ENCODE peak calls at places on chromosomes 4 and X, in ten cellular contexts. W, K, E, X, O, T, R, L, Y and P are unnamed samples.

GRCh38 chr4:74874785-74875367 is 58.0 kb upstream of the PARM1 start:
- DNase-seq in W (peak), K (no peak), E (no peak), X (peak), O (peak), T (no peak), R (no peak), L (peak), Y (peak), P (no peak)

GRCh38 chrX:21479695-21480280 is 105.6 kb downstream of the CNKSR2 start:
- DNase-seq in W (peak), K (no peak), E (no peak), X (no peak), O (peak), T (no peak), R (no peak), L (peak), Y (peak), P (no peak)

GRCh38 chrX:25151749-25152148 is 136.0 kb upstream of the ARX start:
- DNase-seq in W (no peak), K (no peak), E (no peak), X (no peak), O (peak), T (no peak), R (no peak), L (no peak), Y (no peak), P (no peak)

GRCh38 chr4:146661368-146661767 is 22.7 kb downstream of the POU4F2 start:
- DNase-seq in W (no peak), K (no peak), E (no peak), X (no peak), O (peak), T (no peak), R (no peak), L (no peak), Y (no peak), P (no peak)

GRCh38 chr4:176052744-176053143 is 12.9 kb upstream of the WDR17 start:
- DNase-seq in W (no peak), K (no peak), E (no peak), X (no peak), O (no peak), T (no peak), R (no peak), L (no peak), Y (no peak), P (no peak)

GRCh38 chr4:71545168-71545567 is 206.3 kb downstream of the SLC4A4 start:
- DNase-seq in W (peak), K (no peak), E (no peak), X (no peak), O (no peak), T (no peak), R (no peak), L (no peak), Y (no peak), P (no peak)

GRCh38 chrX:114162068-114162735 is 421.7 kb upstream of the HTR2C start:
- DNase-seq in W (no peak), K (no peak), E (no peak), X (no peak), O (no peak), T (no peak), R (no peak), L (no peak), Y (peak), P (no peak)

GRCh38 chrX:12447448-12448154 is 309.3 kb downstream of the FRMPD4 start:
- DNase-seq in W (peak), K (no peak), E (no peak), X (no peak), O (no peak), T (peak), R (no peak), L (no peak), Y (no peak), P (no peak)

GRCh38 chr4:30721353-30722091 is 1.4 kb downstream of the PCDH7 start:
- DNase-seq in W (no peak), K (no peak), E (peak), X (no peak), O (no peak), T (peak), R (peak), L (peak), Y (peak), P (no peak)

GRCh38 chr4:30722916-30723270 is 2.7 kb downstream of the PCDH7 start:
- DNase-seq in W (no peak), K (no peak), E (no peak), X (no peak), O (no peak), T (no peak), R (no peak), L (no peak), Y (peak), P (no peak)

GRCh38 chr4:30724217-30724616 is 4.0 kb downstream of the PCDH7 start:
- DNase-seq in W (no peak), K (no peak), E (no peak), X (no peak), O (no peak), T (no peak), R (no peak), L (no peak), Y (no peak), P (no peak)

GRCh38 chr4:30720656-30721352 is 635 bp downstream of the PCDH7 start:
- DNase-seq in W (peak), K (no peak), E (peak), X (no peak), O (no peak), T (peak), R (peak), L (peak), Y (peak), P (no peak)

DNA sequence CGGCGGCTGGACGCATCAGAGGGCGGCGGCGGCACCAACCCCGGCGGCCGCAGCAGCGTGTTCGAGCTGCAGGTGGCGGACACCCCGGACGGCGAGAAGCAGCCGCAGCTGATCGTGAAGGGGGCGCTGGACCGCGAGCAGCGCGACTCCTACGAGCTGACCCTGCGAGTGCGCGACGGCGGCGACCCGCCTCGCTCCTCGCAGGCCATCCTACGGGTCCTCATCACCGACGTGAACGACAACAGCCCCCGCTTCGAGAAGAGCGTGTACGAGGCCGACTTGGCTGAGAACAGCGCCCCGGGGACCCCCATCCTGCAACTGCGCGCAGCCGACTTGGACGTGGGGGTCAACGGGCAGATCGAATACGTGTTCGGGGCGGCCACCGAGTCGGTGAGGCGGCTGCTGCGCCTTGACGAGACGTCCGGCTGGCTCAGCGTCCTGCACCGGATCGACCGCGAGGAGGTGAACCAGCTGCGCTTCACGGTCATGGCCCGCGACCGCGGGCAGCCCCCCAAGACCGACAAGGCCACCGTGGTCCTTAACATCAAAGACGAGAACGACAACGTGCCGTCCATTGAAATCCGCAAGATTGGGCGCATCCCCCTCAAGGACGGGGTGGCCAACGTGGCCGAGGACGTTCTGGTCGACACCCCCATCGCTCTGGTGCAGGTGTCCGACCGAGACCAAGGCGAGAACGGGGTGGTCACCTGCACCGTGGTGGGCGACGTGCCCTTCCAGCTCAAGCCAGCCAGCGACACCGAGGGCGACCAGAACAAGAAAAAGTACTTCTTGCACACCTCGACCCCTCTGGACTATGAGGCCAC is 2.1 kb downstream of the PCDH7 start:
- DNase-seq in W (no peak), K (no peak), E (no peak), X (no peak), O (no peak), T (peak), R (peak), L (no peak), Y (peak), P (no peak)
- H3K27ac ChIP-seq in W (no peak), K (peak), E (peak), X (no peak), O (no peak), T (peak), R (peak), L (peak), Y (no peak), P (peak)

DNA sequence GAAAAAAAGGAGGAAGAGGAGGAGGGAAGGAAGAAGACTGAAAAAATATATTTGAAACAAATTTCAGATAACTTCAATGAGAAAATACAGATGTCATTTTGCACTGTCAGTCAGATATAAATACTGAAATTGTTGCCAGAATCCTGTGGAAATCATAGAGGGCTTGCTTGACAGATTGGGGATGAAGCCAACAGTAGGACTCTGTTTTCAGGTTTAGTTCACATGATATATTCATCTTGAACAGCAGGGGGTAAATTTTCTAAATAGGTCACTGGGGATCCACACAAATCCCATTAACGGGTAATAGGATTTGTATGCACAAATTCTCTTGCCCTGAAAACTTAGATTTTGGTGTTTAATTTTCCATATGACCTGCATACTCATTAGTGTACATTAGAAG is 103.3 kb upstream of the PCDH18 start:
- DNase-seq in W (no peak), K (no peak), E (no peak), X (no peak), O (no peak), T (no peak), R (no peak), L (no peak), Y (peak), P (no peak)
- H3K27ac ChIP-seq in W (no peak), K (no peak), E (no peak), X (no peak), O (no peak), T (no peak), R (peak), L (no peak), Y (no peak), P (no peak)

GRCh38 chr4:94528792-94529451 is 77.2 kb downstream of the PDLIM5 start:
- DNase-seq in W (no peak), K (no peak), E (no peak), X (no peak), O (no peak), T (no peak), R (no peak), L (no peak), Y (no peak), P (no peak)

GRCh38 chr4:94527556-94528233 is 76.0 kb downstream of the PDLIM5 start:
- DNase-seq in W (no peak), K (no peak), E (no peak), X (no peak), O (no peak), T (no peak), R (no peak), L (no peak), Y (no peak), P (no peak)

GRCh38 chr4:94533405-94534223 is 81.9 kb downstream of the PDLIM5 start:
- DNase-seq in W (no peak), K (no peak), E (no peak), X (no peak), O (no peak), T (no peak), R (no peak), L (peak), Y (no peak), P (no peak)

GRCh38 chr4:94532016-94532789 is 80.5 kb downstream of the PDLIM5 start:
- DNase-seq in W (peak), K (no peak), E (peak), X (no peak), O (no peak), T (no peak), R (no peak), L (peak), Y (no peak), P (no peak)

DNA sequence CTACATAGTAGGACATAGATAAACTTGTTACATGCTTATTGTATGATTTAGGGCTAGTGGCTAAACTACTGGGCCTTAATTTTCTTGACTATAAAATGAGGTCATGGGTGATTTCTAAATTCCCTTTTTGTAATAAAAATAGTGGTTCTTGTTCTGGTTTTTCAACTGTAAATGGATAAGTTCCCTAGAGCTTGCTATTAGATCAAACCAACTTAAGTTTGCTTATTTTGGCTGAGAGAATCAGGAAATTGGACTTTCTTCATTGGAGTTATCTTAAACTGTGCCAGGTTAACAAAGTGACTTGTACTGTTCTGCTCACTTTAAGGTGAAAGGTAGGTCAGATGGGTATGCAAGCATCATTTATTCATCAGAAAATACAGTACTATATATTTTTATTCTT is 78.3 kb downstream of the PDLIM5 start:
- DNase-seq in W (no peak), K (no peak), E (no peak), X (no peak), O (no peak), T (no peak), R (no peak), L (no peak), Y (no peak), P (no peak)
- H3K27ac ChIP-seq in W (peak), K (no peak), E (no peak), X (no peak), O (no peak), T (no peak), R (peak), L (no peak), Y (no peak), P (no peak)

GRCh38 chr4:25879991-25880641 is 17.3 kb upstream of the SEL1L3 start:
- DNase-seq in W (no peak), K (no peak), E (no peak), X (no peak), O (no peak), T (no peak), R (no peak), L (no peak), Y (no peak), P (no peak)
- H3K27ac ChIP-seq in W (no peak), K (no peak), E (no peak), X (no peak), O (no peak), T (no peak), R (no peak), L (peak), Y (no peak), P (no peak)

DNA sequence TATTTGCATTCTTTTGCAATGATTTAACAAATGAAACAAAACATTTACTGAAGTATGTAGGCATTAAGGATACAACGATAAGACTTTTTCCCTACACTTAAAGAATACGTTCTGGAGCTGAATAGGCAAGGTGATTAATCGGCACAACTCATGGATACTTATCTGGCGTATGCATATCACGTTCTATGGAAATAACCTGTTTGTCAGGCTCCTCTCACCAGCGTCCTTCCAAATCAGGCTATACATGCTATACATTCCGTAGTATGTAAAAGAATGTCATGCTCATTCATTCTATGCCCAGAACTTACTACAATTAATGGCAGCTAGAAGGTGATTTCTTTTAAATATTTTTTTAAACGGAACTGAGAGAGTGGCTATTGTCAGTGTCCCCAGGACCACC is 25.6 kb upstream of the TCEANC start:
- DNase-seq in W (no peak), K (no peak), E (no peak), X (no peak), O (no peak), T (no peak), R (no peak), L (no peak), Y (no peak), P (no peak)
- H3K27ac ChIP-seq in W (no peak), K (no peak), E (no peak), X (no peak), O (no peak), T (no peak), R (no peak), L (no peak), Y (no peak), P (no peak)